ENCODE peak calls at places on chromosomes 12 and 14, in six cellular contexts. H, J, A, Z, I and W are unnamed samples.

GRCh38 chr14:104281768-104282301 is 143.4 kb downstream of the KIF26A start:
- DNase-seq in H (no peak), I (peak), A (no peak), J (no peak), Z (peak), W (no peak)

GRCh38 chr14:68677901-68678300 is 115.0 kb downstream of the ZFP36L1 start:
- DNase-seq in H (no peak), J (no peak), I (no peak), Z (no peak), A (no peak), W (no peak)

GRCh38 chr14:72876710-72877063 is 17.2 kb downstream of the DPF3 start:
- DNase-seq in A (no peak), I (no peak), J (no peak), H (no peak), Z (no peak), W (no peak)

GRCh38 chr12:39975374-39975918 is 130.4 kb downstream of the SLC2A13 start:
- DNase-seq in H (no peak), A (no peak), J (no peak), I (no peak), Z (no peak), W (no peak)

GRCh38 chr14:104087505-104087904 is 2.0 kb downstream of the ASPG start:
- DNase-seq in A (no peak), Z (no peak), H (no peak), I (peak), J (no peak), W (no peak)

GRCh38 chr14:26597136-26598080 is at the start of gene NOVA1:
- DNase-seq in I (peak), A (no peak), H (no peak), J (no peak), Z (peak), W (peak)

GRCh38 chr12:51900323-51900889 is 6.9 kb upstream of the ACVRL1 start:
- DNase-seq in J (no peak), Z (no peak), A (no peak), H (no peak), I (peak), W (no peak)

GRCh38 chr14:43003845-43004244 is 1397.2 kb downstream of the LRFN5 start:
- DNase-seq in H (peak), J (no peak), A (no peak), I (no peak), Z (no peak), W (no peak)

GRCh38 chr12:45654002-45654401 is 75.5 kb upstream of the ARID2 start:
- DNase-seq in I (no peak), H (no peak), Z (no peak), J (no peak), A (no peak), W (no peak)

GRCh38 chr12:20463920-20464524 is 95.7 kb downstream of the PDE3A start:
- DNase-seq in Z (no peak), H (no peak), J (no peak), A (no peak), I (no peak), W (no peak)

GRCh38 chr12:71799105-71799504 is 40.5 kb upstream of the TBC1D15 start:
- DNase-seq in Z (no peak), J (no peak), I (no peak), A (no peak), H (no peak), W (peak)

GRCh38 chr14:64880382-64881121 is 845 bp upstream of the SPTB start:
- DNase-seq in Z (no peak), I (peak), A (no peak), J (no peak), H (peak), W (no peak)

GRCh38 chr14:96747006-96747405 is 50.2 kb upstream of the VRK1 start:
- DNase-seq in Z (no peak), I (no peak), J (no peak), H (no peak), A (no peak), W (no peak)

GRCh38 chr12:51806896-51807295 is 41.6 kb downstream of the FIGNL2 start:
- DNase-seq in A (no peak), H (no peak), J (no peak), Z (no peak), I (no peak), W (no peak)

GRCh38 chr12:50215033-50215432 is 47.9 kb upstream of the CERS5 start:
- DNase-seq in J (no peak), A (no peak), H (no peak), Z (no peak), I (no peak), W (peak)

GRCh38 chr12:55931780-55932545 is 1.0 kb downstream of the DGKA start:
- DNase-seq in I (peak), H (no peak), J (peak), Z (peak), A (no peak), W (no peak)

GRCh38 chr14:86938356-86938755 is 1054.6 kb downstream of the GALC start:
- DNase-seq in H (no peak), I (no peak), J (no peak), A (no peak), Z (no peak), W (no peak)

GRCh38 chr12:12870454-12870853 is 20.9 kb upstream of the GPRC5A start:
- DNase-seq in I (no peak), H (peak), A (peak), J (no peak), Z (no peak), W (peak)

GRCh38 chr12:11730299-11731041 is 81.0 kb downstream of the ETV6 start:
- DNase-seq in Z (no peak), H (peak), J (no peak), I (peak), A (no peak), W (peak)

GRCh38 chr14:26138764-26139445 is 458.9 kb downstream of the NOVA1 start:
- DNase-seq in A (no peak), Z (no peak), J (no peak), H (no peak), I (no peak), W (peak)

GRCh38 chr12:86727151-86727550 is 471.0 kb upstream of the MGAT4C start:
- DNase-seq in J (no peak), A (peak), Z (no peak), H (no peak), I (no peak), W (peak)

GRCh38 chr12:120687570-120688289 is 781 bp downstream of the MLEC start:
- DNase-seq in Z (no peak), H (no peak), J (no peak), A (no peak), I (no peak), W (peak)

GRCh38 chr12:4006743-4007142 is 133.5 kb upstream of the PARP11 start:
- DNase-seq in H (no peak), Z (no peak), I (no peak), A (no peak), J (no peak), W (peak)

GRCh38 chr12:68428211-68428610 is 96.0 kb upstream of the MDM1 start:
- DNase-seq in H (no peak), Z (no peak), A (no peak), I (no peak), J (no peak), W (no peak)

GRCh38 chr12:98490491-98491453 is 24.6 kb upstream of the TMPO start:
- DNase-seq in I (peak), H (peak), A (peak), J (peak), Z (peak), W (peak)

GRCh38 chr12:51202650-51203198 is 15.1 kb downstream of the POU6F1 start:
- DNase-seq in Z (no peak), A (no peak), I (no peak), J (no peak), H (no peak), W (no peak)

GRCh38 chr14:29603721-29604120 is 323.9 kb downstream of the PRKD1 start:
- DNase-seq in A (no peak), I (no peak), J (no peak), Z (no peak), H (no peak), W (no peak)

GRCh38 chr14:53534841-53535240 is 381.7 kb upstream of the DDHD1 start:
- DNase-seq in A (no peak), J (no peak), I (no peak), H (no peak), Z (no peak), W (peak)

GRCh38 chr12:109582636-109583035 is 9.0 kb downstream of the MVK start:
- DNase-seq in A (no peak), J (no peak), H (no peak), I (peak), Z (no peak), W (peak)

GRCh38 chr12:6387541-6387940 is 3.6 kb downstream of the LTBR start:
- DNase-seq in A (no peak), J (no peak), I (no peak), Z (no peak), H (no peak), W (no peak)

GRCh38 chr14:75042040-75042439 is 9.2 kb downstream of the MLH3 start:
- DNase-seq in I (no peak), A (no peak), H (no peak), Z (no peak), J (no peak), W (no peak)

GRCh38 chr12:49550853-49551252 is 12.0 kb downstream of the KCNH3 start:
- DNase-seq in Z (no peak), I (no peak), A (no peak), H (no peak), J (no peak), W (no peak)

DNA sequence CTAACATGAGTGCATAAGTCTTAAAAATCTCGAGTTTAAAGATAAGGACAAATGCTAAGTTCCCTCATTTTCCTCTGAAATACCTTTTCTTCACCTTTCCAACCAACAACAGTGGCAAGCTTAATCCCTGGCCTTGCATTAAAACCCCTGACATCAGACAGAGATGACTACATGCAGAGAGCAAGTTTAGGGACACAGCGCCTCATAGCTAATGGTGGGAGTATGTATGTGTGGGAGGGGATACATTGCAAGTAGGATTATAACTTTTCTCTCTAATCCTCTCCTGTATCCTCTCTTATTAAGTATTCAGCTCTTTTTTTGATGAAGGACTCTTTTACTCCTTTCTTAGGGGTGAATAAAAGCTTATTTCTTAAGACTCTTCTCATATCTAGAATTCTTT is 547.1 kb downstream of the CCER1 start:
- DNase-seq in I (no peak), J (no peak), Z (no peak), A (no peak), H (peak), W (no peak)
- TF ChIP-seq CTCF in I (no peak), J (no peak), Z (no peak), A (no peak), H (peak), W (peak)

GRCh38 chr14:31038521-31039166 is 12.5 kb upstream of the STRN3 start:
- DNase-seq in J (no peak), H (peak), A (no peak), Z (no peak), I (no peak), W (no peak)
- H3K27ac ChIP-seq in J (no peak), H (peak), A (no peak), Z (no peak), I (no peak), W (no peak)

GRCh38 chr14:100317897-100318808 is 5.0 kb upstream of the SLC25A47 start:
- DNase-seq in J (peak), H (peak), Z (no peak), I (peak), A (no peak), W (no peak)
- TF ChIP-seq CTCF in J (peak), H (peak), Z (peak), I (peak), A (peak), W (peak)

DNA sequence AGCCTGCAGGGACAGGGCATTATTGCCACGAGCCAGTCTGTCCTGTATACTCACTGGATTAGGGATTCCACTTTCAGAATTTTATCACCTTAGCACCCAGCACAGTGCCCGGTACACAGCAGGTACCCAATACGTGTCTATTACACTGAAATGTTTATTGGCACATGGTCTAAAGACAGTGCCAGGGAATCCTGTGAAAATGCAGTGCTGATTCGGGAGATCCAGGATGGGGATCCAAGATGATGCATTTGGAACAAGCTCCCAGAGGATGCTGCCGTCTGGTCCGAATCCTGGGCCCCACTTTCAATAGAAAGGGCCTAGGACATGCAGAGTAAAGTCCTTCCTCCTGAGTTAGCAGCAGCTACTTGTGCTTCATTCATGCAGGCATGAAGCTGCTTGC is 230.7 kb downstream of the CACNA1C start:
- DNase-seq in J (no peak), H (no peak), A (no peak), Z (no peak), I (no peak), W (no peak)
- H3K27ac ChIP-seq in J (peak), H (no peak), A (peak), Z (peak), I (no peak), W (no peak)

DNA sequence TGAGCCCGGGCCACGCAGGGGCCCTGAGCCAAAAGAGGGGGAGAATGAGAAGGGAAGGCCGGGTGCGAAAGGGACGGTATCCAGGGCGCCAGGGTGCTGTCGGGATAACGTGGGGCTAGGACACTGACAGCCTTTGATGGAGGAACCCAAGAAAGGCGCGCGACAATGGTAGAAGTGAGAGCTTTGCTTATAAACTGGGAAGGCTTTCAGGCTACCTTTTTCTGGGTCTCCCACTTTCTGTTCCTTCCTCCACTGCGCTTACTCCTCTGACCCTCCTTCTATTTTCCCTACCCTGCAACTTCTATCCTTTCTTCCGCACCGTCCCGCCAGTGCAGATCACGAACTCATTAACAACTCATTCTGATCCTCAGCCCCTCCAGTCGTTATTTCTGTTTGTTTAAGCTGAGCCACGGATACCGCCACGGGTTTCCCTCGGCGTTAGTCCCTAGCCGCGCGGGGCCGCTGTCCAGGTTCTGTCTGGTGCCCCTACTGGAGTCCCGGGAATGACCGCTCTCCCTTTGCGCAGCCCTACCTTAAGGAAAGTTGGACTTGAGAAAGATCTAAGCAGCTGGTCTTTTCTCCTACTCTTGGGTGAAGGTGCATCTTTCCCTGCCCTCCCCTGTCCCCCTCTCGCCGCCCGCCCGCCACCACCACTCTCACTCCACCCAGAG is 3.0 kb downstream of the SSTR1 start:
- DNase-seq in A (no peak), J (no peak), I (peak), H (no peak), Z (no peak), W (no peak)
- TF ChIP-seq CTCF in A (peak), J (no peak), I (no peak), H (no peak), Z (no peak), W (no peak)